ENCODE peak calls at places on chromosomes 11 and 22, in eight cellular contexts. One of them, this sample, is unnamed.

GRCh38 chr22:29887358-29887757 is 4.4 kb downstream of the MTMR3 start:
- DNase-seq in AG09309: no peak
- DNase-seq in effector CD8-positive, alpha-beta T cell: no peak
- DNase-seq in uterus: no peak
- DNase-seq in GM20000: no peak
- DNase-seq in stimulated activated CD4-positive, alpha-beta T cell treated with anti-CD3 and anti-CD28 coated beads, TNF-alpha, amount 100 ng/mL, for 48 hours: no peak
- DNase-seq in ureter: no peak
- DNase-seq in GM12865: no peak
- DNase-seq in this sample: no peak

GRCh38 chr11:69293087-69293486 is 868 bp upstream of the MYEOV start:
- DNase-seq in ureter: no peak
- DNase-seq in stimulated activated CD4-positive, alpha-beta T cell treated with anti-CD3 and anti-CD28 coated beads, TNF-alpha, amount 100 ng/mL, for 48 hours: no peak
- DNase-seq in GM12865: no peak
- DNase-seq in AG09309: no peak
- DNase-seq in uterus: no peak
- DNase-seq in GM20000: no peak
- DNase-seq in effector CD8-positive, alpha-beta T cell: no peak
- DNase-seq in this sample: no peak

GRCh38 chr11:119363874-119364590 is 17.5 kb downstream of the USP2 start:
- DNase-seq in uterus: peak; percentile 73
- DNase-seq in effector CD8-positive, alpha-beta T cell: peak; percentile 46
- DNase-seq in GM20000: peak; percentile 89
- DNase-seq in stimulated activated CD4-positive, alpha-beta T cell treated with anti-CD3 and anti-CD28 coated beads, TNF-alpha, amount 100 ng/mL, for 48 hours: no peak
- DNase-seq in ureter: no peak
- DNase-seq in AG09309: no peak
- DNase-seq in GM12865: peak; percentile 32
- DNase-seq in this sample: no peak

GRCh38 chr11:35946766-35947165 is 2.9 kb downstream of the LDLRAD3 start:
- DNase-seq in GM12865: no peak
- DNase-seq in GM20000: no peak
- DNase-seq in ureter: no peak
- DNase-seq in uterus: no peak
- DNase-seq in effector CD8-positive, alpha-beta T cell: no peak
- DNase-seq in AG09309: no peak
- DNase-seq in stimulated activated CD4-positive, alpha-beta T cell treated with anti-CD3 and anti-CD28 coated beads, TNF-alpha, amount 100 ng/mL, for 48 hours: no peak
- DNase-seq in this sample: no peak

GRCh38 chr22:39236321-39237275 is 8.2 kb downstream of the PDGFB start:
- DNase-seq in ureter: no peak
- DNase-seq in stimulated activated CD4-positive, alpha-beta T cell treated with anti-CD3 and anti-CD28 coated beads, TNF-alpha, amount 100 ng/mL, for 48 hours: no peak
- DNase-seq in effector CD8-positive, alpha-beta T cell: peak; percentile 17
- DNase-seq in uterus: no peak
- DNase-seq in GM12865: peak; percentile 90
- DNase-seq in AG09309: no peak
- DNase-seq in GM20000: peak; percentile 75
- DNase-seq in this sample: peak; percentile 93

GRCh38 chr22:21020802-21021429 is 6.0 kb downstream of the P2RX6 start:
- DNase-seq in GM12865: peak; percentile 37
- DNase-seq in GM20000: peak; percentile 60
- DNase-seq in uterus: no peak
- DNase-seq in effector CD8-positive, alpha-beta T cell: no peak
- DNase-seq in stimulated activated CD4-positive, alpha-beta T cell treated with anti-CD3 and anti-CD28 coated beads, TNF-alpha, amount 100 ng/mL, for 48 hours: no peak
- DNase-seq in AG09309: no peak
- DNase-seq in ureter: no peak
- DNase-seq in this sample: peak; percentile 38

GRCh38 chr11:43547900-43548381 is 132.6 kb upstream of the HSD17B12 start:
- DNase-seq in ureter: no peak
- DNase-seq in stimulated activated CD4-positive, alpha-beta T cell treated with anti-CD3 and anti-CD28 coated beads, TNF-alpha, amount 100 ng/mL, for 48 hours: no peak
- DNase-seq in uterus: peak; percentile 64
- DNase-seq in GM12865: no peak
- DNase-seq in effector CD8-positive, alpha-beta T cell: no peak
- DNase-seq in GM20000: no peak
- DNase-seq in AG09309: no peak
- DNase-seq in this sample: no peak

GRCh38 chr11:114280696-114281095 is 15.5 kb upstream of the NNMT start:
- DNase-seq in stimulated activated CD4-positive, alpha-beta T cell treated with anti-CD3 and anti-CD28 coated beads, TNF-alpha, amount 100 ng/mL, for 48 hours: no peak
- DNase-seq in AG09309: peak; percentile 79
- DNase-seq in uterus: peak; percentile 54
- DNase-seq in GM12865: peak; percentile 16
- DNase-seq in effector CD8-positive, alpha-beta T cell: no peak
- DNase-seq in ureter: peak; percentile 73
- DNase-seq in GM20000: peak; percentile 23
- DNase-seq in this sample: peak; percentile 62

GRCh38 chr22:44735518-44736428 is 16.6 kb upstream of the ARHGAP8 start:
- DNase-seq in GM20000: peak; percentile 92
- DNase-seq in GM12865: peak; percentile 70
- DNase-seq in stimulated activated CD4-positive, alpha-beta T cell treated with anti-CD3 and anti-CD28 coated beads, TNF-alpha, amount 100 ng/mL, for 48 hours: peak; percentile 58
- DNase-seq in uterus: peak; percentile 69
- DNase-seq in ureter: peak; percentile 76
- DNase-seq in AG09309: no peak
- DNase-seq in effector CD8-positive, alpha-beta T cell: peak; percentile 82
- DNase-seq in this sample: peak; percentile 79

GRCh38 chr11:120339394-120339890 is 3.2 kb downstream of the ARHGEF12 start:
- DNase-seq in stimulated activated CD4-positive, alpha-beta T cell treated with anti-CD3 and anti-CD28 coated beads, TNF-alpha, amount 100 ng/mL, for 48 hours: no peak
- DNase-seq in AG09309: no peak
- DNase-seq in GM20000: no peak
- DNase-seq in uterus: no peak
- DNase-seq in ureter: no peak
- DNase-seq in effector CD8-positive, alpha-beta T cell: no peak
- DNase-seq in GM12865: no peak
- DNase-seq in this sample: peak; percentile 20

GRCh38 chr11:78168539-78169477 is 19.6 kb downstream of the KCTD21 start:
- DNase-seq in stimulated activated CD4-positive, alpha-beta T cell treated with anti-CD3 and anti-CD28 coated beads, TNF-alpha, amount 100 ng/mL, for 48 hours: no peak
- DNase-seq in GM20000: no peak
- DNase-seq in effector CD8-positive, alpha-beta T cell: no peak
- DNase-seq in uterus: peak; percentile 85
- DNase-seq in ureter: peak; percentile 75
- DNase-seq in AG09309: peak; percentile 42
- DNase-seq in GM12865: no peak
- DNase-seq in this sample: no peak

GRCh38 chr22:46909237-46910030 is 147.0 kb downstream of the TBC1D22A start:
- DNase-seq in ureter: no peak
- DNase-seq in GM12865: no peak
- DNase-seq in GM20000: no peak
- DNase-seq in AG09309: no peak
- DNase-seq in uterus: no peak
- DNase-seq in stimulated activated CD4-positive, alpha-beta T cell treated with anti-CD3 and anti-CD28 coated beads, TNF-alpha, amount 100 ng/mL, for 48 hours: no peak
- DNase-seq in effector CD8-positive, alpha-beta T cell: no peak
- DNase-seq in this sample: no peak

GRCh38 chr11:11569936-11570491 is 51.8 kb downstream of the GALNT18 start:
- DNase-seq in effector CD8-positive, alpha-beta T cell: no peak
- DNase-seq in stimulated activated CD4-positive, alpha-beta T cell treated with anti-CD3 and anti-CD28 coated beads, TNF-alpha, amount 100 ng/mL, for 48 hours: no peak
- DNase-seq in uterus: peak; percentile 61
- DNase-seq in GM20000: no peak
- DNase-seq in GM12865: no peak
- DNase-seq in AG09309: no peak
- DNase-seq in ureter: peak; percentile 60
- DNase-seq in this sample: peak; percentile 12

GRCh38 chr11:420054-420910 is 5.5 kb upstream of the SIGIRR start:
- DNase-seq in uterus: no peak
- DNase-seq in stimulated activated CD4-positive, alpha-beta T cell treated with anti-CD3 and anti-CD28 coated beads, TNF-alpha, amount 100 ng/mL, for 48 hours: no peak
- DNase-seq in GM20000: no peak
- DNase-seq in AG09309: no peak
- DNase-seq in effector CD8-positive, alpha-beta T cell: no peak
- DNase-seq in GM12865: no peak
- DNase-seq in ureter: no peak
- DNase-seq in this sample: no peak

GRCh38 chr11:68673291-68673930 is 10.9 kb upstream of the GAL start:
- DNase-seq in uterus: no peak
- DNase-seq in GM12865: no peak
- DNase-seq in AG09309: no peak
- DNase-seq in effector CD8-positive, alpha-beta T cell: no peak
- DNase-seq in stimulated activated CD4-positive, alpha-beta T cell treated with anti-CD3 and anti-CD28 coated beads, TNF-alpha, amount 100 ng/mL, for 48 hours: no peak
- DNase-seq in ureter: no peak
- DNase-seq in GM20000: no peak
- DNase-seq in this sample: no peak

GRCh38 chr11:17164361-17165246 is 43.2 kb downstream of the PIK3C2A start:
- DNase-seq in effector CD8-positive, alpha-beta T cell: no peak
- DNase-seq in ureter: no peak
- DNase-seq in AG09309: no peak
- DNase-seq in uterus: no peak
- DNase-seq in GM20000: no peak
- DNase-seq in GM12865: peak; percentile 25
- DNase-seq in stimulated activated CD4-positive, alpha-beta T cell treated with anti-CD3 and anti-CD28 coated beads, TNF-alpha, amount 100 ng/mL, for 48 hours: no peak
- DNase-seq in this sample: no peak

GRCh38 chr22:28882545-28882877 is 861 bp upstream of the ZNRF3 start:
- DNase-seq in stimulated activated CD4-positive, alpha-beta T cell treated with anti-CD3 and anti-CD28 coated beads, TNF-alpha, amount 100 ng/mL, for 48 hours: no peak
- DNase-seq in ureter: no peak
- DNase-seq in uterus: no peak
- DNase-seq in GM20000: no peak
- DNase-seq in GM12865: no peak
- DNase-seq in effector CD8-positive, alpha-beta T cell: no peak
- DNase-seq in AG09309: no peak
- DNase-seq in this sample: peak; percentile 55

This sample was measured in KBM-7.